ENCODE peak calls at places on chromosome 6, in seven cellular contexts. X is heart left ventricle, F is uterus, K is coronary artery, M is cardiac muscle cell, R is ovary, N is colonic mucosa. P is an unnamed sample.

GRCh38 chr6:11851405-11851804 is 72.8 kb upstream of the ADTRP start:
- DNase-seq in X (no peak), F (no peak), K (no peak), M (no peak), R (no peak), N (no peak), P (no peak)

GRCh38 chr6:22886881-22887581 is 317.7 kb downstream of the HDGFL1 start:
- DNase-seq in X (no peak), F (no peak), K (no peak), M (no peak), R (no peak), N (no peak), P (no peak)

GRCh38 chr6:112331306-112331705 is 15.8 kb upstream of the RFPL4B start:
- DNase-seq in X (no peak), F (no peak), K (no peak), M (no peak), R (no peak), N (no peak), P (no peak)

GRCh38 chr6:15622045-15622750 is 40.6 kb downstream of the DTNBP1 start:
- DNase-seq in X (no peak), F (no peak), K (no peak), M (no peak), R (no peak), N (no peak), P (no peak)

GRCh38 chr6:1624848-1625341 is 15.2 kb downstream of the FOXC1 start:
- DNase-seq in X (no peak), F (no peak), K (peak), M (peak), R (no peak), N (no peak), P (no peak)

GRCh38 chr6:11495565-11496145 is 41.9 kb upstream of the TMEM170B start:
- DNase-seq in X (no peak), F (no peak), K (no peak), M (no peak), R (no peak), N (no peak), P (no peak)

GRCh38 chr6:72414648-72415047 is 207.2 kb upstream of the KCNQ5 start:
- DNase-seq in X (no peak), F (no peak), K (no peak), M (no peak), R (no peak), N (no peak), P (no peak)

GRCh38 chr6:146884728-146885127 is 286.0 kb downstream of the ADGB start:
- DNase-seq in X (no peak), F (no peak), K (no peak), M (no peak), R (no peak), N (no peak), P (no peak)

GRCh38 chr6:132390017-132390416 is 11.3 kb downstream of the MOXD1 start:
- DNase-seq in X (no peak), F (no peak), K (no peak), M (no peak), R (no peak), N (no peak), P (no peak)

GRCh38 chr6:132391391-132392291 is 9.6 kb downstream of the MOXD1 start:
- DNase-seq in X (peak), F (peak), K (no peak), M (no peak), R (no peak), N (peak), P (peak)

GRCh38 chr6:132392292-132392691 is 9.0 kb downstream of the MOXD1 start:
- DNase-seq in X (no peak), F (no peak), K (no peak), M (no peak), R (no peak), N (no peak), P (no peak)

GRCh38 chr6:132390451-132390850 is 10.8 kb downstream of the MOXD1 start:
- DNase-seq in X (no peak), F (no peak), K (no peak), M (no peak), R (no peak), N (no peak), P (no peak)

GRCh38 chr6:132388291-132388690 is 13.0 kb downstream of the MOXD1 start:
- DNase-seq in X (no peak), F (no peak), K (no peak), M (no peak), R (no peak), N (no peak), P (no peak)
- TF ChIP-seq CTCF in X (no peak), F (no peak), K (no peak), M (no peak), R (no peak), N (no peak), P (no peak)

GRCh38 chr6:139472341-139473038 is 98.0 kb upstream of the CITED2 start:
- DNase-seq in X (no peak), F (no peak), K (no peak), M (no peak), R (no peak), N (no peak), P (no peak)

GRCh38 chr6:139474145-139475108 is 100.0 kb upstream of the CITED2 start:
- DNase-seq in X (no peak), F (no peak), K (no peak), M (no peak), R (peak), N (peak), P (peak)

GRCh38 chr6:139475231-139475630 is 100.8 kb upstream of the CITED2 start:
- DNase-seq in X (no peak), F (no peak), K (no peak), M (no peak), R (no peak), N (no peak), P (no peak)

GRCh38 chr6:139473731-139474130 is 99.3 kb upstream of the CITED2 start:
- DNase-seq in X (no peak), F (no peak), K (no peak), M (no peak), R (no peak), N (no peak), P (no peak)

DNA sequence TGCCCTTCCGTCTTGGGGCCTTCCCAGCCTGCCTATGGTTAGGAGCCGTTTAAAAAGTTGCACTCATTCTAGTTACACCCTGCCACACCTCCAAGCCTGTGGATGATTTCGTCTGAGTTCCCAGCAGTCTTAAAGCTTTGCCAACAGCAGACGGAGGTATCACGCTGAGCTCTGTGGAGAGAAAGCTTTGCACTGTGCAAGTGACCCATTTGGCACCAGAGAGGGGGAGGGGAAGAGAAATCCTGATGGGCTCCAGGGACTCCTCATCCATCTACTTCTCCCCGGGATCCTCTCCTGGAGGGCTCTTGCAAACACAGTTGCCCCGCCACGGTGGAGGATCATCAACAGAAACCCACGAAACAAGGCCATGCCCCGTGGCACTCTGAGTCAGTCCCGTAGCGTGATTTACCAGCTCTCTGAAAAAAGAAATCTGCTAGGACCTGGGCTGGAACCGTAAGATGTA is 98.8 kb upstream of the CITED2 start:
- DNase-seq in X (no peak), F (peak), K (no peak), M (no peak), R (peak), N (no peak), P (no peak)
- H3K27ac ChIP-seq in X (no peak), F (peak), K (peak), M (peak), R (peak), N (no peak), P (no peak)

GRCh38 chr6:155259897-155260296 is 3.9 kb upstream of the CLDN20 start:
- DNase-seq in X (no peak), F (no peak), K (no peak), M (no peak), R (no peak), N (no peak), P (no peak)

GRCh38 chr6:155262655-155263054 is 1.2 kb upstream of the CLDN20 start:
- DNase-seq in X (no peak), F (no peak), K (no peak), M (no peak), R (no peak), N (no peak), P (no peak)

GRCh38 chr6:155259202-155259601 is 4.6 kb upstream of the CLDN20 start:
- DNase-seq in X (no peak), F (no peak), K (no peak), M (no peak), R (no peak), N (no peak), P (no peak)

GRCh38 chr6:155260686-155261085 is 3.1 kb upstream of the CLDN20 start:
- DNase-seq in X (no peak), F (no peak), K (no peak), M (no peak), R (no peak), N (no peak), P (no peak)

DNA sequence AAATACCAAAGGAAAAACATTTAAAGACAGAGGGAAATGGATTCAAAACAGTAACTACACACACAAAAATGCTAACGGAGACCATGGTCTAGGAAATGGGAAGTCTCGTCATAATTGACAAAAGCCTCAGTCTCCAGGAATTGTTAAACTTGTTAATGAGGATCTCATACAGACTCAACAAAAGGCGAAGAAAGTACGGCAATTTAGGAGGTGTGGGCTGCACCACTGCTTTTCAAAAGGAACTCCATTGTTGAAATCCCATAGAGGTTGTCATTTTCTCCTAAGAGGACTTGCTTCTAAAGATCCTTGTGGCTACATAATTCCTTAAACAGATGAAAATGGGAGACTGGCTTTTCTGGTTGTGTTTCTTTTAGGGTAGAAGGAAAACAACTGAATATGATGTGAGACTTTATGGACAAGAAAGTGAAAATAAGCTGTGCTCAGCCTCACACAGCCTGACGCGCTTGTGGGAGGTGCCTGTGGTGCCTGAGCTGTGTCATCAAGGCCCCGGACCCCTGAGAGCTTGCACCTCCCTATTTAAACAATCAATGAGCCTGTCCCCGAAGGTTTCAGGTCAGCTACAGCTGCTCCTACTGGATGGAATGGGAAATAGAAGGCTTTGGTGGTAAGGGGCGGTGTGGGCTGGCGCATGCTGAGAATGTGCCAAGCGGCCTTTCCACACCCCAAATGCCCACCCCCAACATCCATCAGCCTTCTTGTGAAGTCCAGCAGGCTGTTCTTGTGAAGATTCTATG is 2.5 kb upstream of the CLDN20 start:
- DNase-seq in X (no peak), F (no peak), K (no peak), M (no peak), R (no peak), N (no peak), P (no peak)
- TF ChIP-seq CTCF in X (no peak), F (no peak), K (no peak), M (no peak), R (no peak), N (no peak), P (no peak)

DNA sequence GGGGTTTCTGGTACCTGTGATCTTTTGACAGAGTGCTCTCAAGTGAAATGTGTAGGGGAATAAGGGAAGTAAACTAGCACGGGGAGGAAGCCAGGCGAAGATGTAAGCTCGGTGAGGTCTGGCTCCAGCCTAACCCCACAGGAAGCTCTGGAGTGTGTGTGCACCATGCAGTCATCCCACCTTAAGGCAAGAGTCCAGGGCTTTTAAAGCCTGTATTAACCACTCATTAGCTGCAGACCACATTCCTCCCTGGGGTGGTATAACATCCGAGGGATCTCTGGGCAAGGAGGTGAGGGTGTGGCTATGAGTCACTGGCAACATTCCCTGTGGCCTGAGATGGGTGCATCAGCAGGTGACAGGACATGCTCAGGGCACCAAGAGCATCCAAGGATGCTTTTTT is 12.5 kb upstream of the RANBP9 start:
- DNase-seq in X (no peak), F (no peak), K (no peak), M (no peak), R (no peak), N (no peak), P (no peak)
- H3K27ac ChIP-seq in X (no peak), F (no peak), K (no peak), M (no peak), R (no peak), N (no peak), P (no peak)

DNA sequence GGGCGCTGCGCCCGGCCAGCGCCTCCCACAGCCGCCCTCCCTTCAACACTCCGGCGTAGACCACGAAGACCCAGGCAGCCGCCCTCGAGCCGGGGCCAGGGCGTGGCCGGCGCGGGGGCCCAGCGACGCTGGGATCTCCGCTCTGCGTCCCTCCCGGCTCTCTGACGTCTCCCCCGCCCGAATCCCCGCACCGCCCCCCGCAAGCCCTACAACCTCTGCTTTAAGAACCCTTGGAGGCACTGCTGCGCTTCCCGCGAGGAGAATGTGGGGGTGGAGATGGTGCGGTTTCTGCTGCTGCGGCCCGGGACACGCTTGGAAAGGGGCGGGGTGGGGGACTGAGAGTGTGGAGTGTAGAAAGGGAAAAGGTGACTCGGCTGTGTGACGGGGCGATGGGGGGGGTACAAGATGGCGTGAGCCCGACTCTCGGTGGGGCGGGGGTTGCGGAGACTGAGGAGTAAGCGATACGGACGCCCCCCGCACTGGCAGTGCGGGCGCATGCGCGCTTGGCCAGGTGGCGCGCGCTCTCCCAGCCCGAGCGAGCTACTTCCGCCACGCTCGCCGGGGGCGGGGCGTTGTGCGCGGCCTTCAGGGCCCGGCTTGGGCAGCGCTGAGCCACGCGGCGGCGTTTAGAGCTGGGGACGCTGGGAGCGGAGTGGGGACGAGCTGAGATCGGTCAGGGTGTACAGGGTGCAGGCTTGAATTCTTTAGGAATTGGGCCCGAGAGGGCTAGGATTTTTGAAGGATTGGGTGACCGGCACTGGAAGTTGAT is at the start of gene SUPT3H:
- DNase-seq in X (peak), F (peak), K (peak), M (peak), R (peak), N (peak), P (peak)
- TF ChIP-seq CTCF in X (peak), F (peak), K (no peak), M (peak), R (peak), N (no peak), P (peak)

P was measured in AG04450.